ENCODE peak calls at places on chromosomes 4 and X, in ten cellular contexts. Y is astrocyte, B is mammary epithelial cell, F is keratinocyte, D is PC-3, W is H1, M is HCT116, C is neural progenitor cell, O is fibroblast of lung, Q is HepG2. A is an unnamed sample.

GRCh38 chrX:116170444-116170843 is at the start of gene AGTR2:
- DNase-seq in O (no peak), W (no peak), Q (no peak), Y (no peak), C (no peak), F (no peak), B (no peak), D (no peak), M (no peak), A (no peak)

GRCh38 chr4:184286346-184286745 is 68.7 kb upstream of the ENPP6 start:
- DNase-seq in W (no peak), Q (no peak), D (no peak), C (no peak), Y (no peak), F (no peak), O (no peak), M (no peak), B (no peak), A (no peak)

GRCh38 chr4:38993683-38994082 is 38.5 kb downstream of the TMEM156 start:
- DNase-seq in O (no peak), Y (no peak), M (peak), D (no peak), C (no peak), F (no peak), B (no peak), W (no peak), Q (peak), A (no peak)

GRCh38 chr4:23135792-23136645 is 443.3 kb downstream of the GBA3 start:
- DNase-seq in W (no peak), Y (peak), C (peak), Q (peak), F (peak), M (peak), O (peak), D (peak), B (peak), A (peak)

GRCh38 chr4:7285244-7286122 is 93.1 kb downstream of the SORCS2 start:
- DNase-seq in Q (no peak), O (no peak), Y (no peak), F (no peak), B (no peak), W (no peak), D (no peak), C (no peak), M (no peak), A (no peak)

GRCh38 chr4:64158648-64159326 is 250.5 kb downstream of the TECRL start:
- DNase-seq in W (peak), B (peak), O (peak), Y (peak), Q (peak), D (peak), C (peak), F (peak), M (peak), A (peak)

GRCh38 chrX:74421181-74422028 is at the start of gene SLC16A2:
- DNase-seq in D (peak), Q (no peak), C (peak), O (peak), B (peak), W (peak), F (no peak), Y (peak), M (no peak), A (peak)

GRCh38 chr4:152328595-152328994 is 207.3 kb downstream of the FBXW7 start:
- DNase-seq in M (peak), W (no peak), Q (no peak), D (peak), C (no peak), F (peak), O (no peak), B (peak), Y (no peak), A (no peak)

GRCh38 chrX:44415639-44416386 is 72.3 kb upstream of the EFHC2 start:
- DNase-seq in M (no peak), O (no peak), W (no peak), C (no peak), Q (no peak), D (peak), F (no peak), Y (no peak), B (peak), A (no peak)

GRCh38 chr4:110615366-110616161 is 7.3 kb downstream of the PITX2 start:
- DNase-seq in Y (no peak), Q (no peak), B (no peak), D (no peak), C (peak), O (no peak), M (no peak), W (peak), F (no peak), A (no peak)

GRCh38 chrX:71627588-71628404 is 9.5 kb upstream of the CXCR3 start:
- DNase-seq in D (no peak), Q (peak), W (no peak), F (no peak), C (no peak), M (no peak), Y (no peak), O (no peak), B (no peak), A (no peak)

GRCh38 chrX:20144491-20144890 is 2.9 kb upstream of the EIF1AX start:
- DNase-seq in Q (no peak), W (no peak), B (peak), M (no peak), Y (peak), C (no peak), O (peak), F (peak), D (peak), A (no peak)

GRCh38 chr4:113809313-113809712 is 47.8 kb upstream of the CAMK2D start:
- DNase-seq in B (peak), F (no peak), M (no peak), C (no peak), Q (no peak), D (no peak), O (no peak), W (no peak), Y (no peak), A (no peak)

GRCh38 chr4:135418353-135418752 is 1216.8 kb upstream of the PABPC4L start:
- DNase-seq in F (no peak), D (peak), B (no peak), W (no peak), O (peak), Y (peak), Q (peak), M (peak), C (peak), A (no peak)

GRCh38 chrX:130098202-130098552 is 12.1 kb downstream of the ELF4 start:
- DNase-seq in B (no peak), W (no peak), O (no peak), Y (no peak), C (no peak), D (no peak), M (no peak), Q (no peak), F (no peak), A (no peak)

GRCh38 chr4:85681194-85681803 is 206.3 kb downstream of the ARHGAP24 start:
- DNase-seq in Y (peak), F (no peak), C (no peak), O (peak), W (no peak), M (no peak), B (peak), D (no peak), Q (no peak), A (no peak)

GRCh38 chr4:172055498-172055897 is 242.3 kb downstream of the GALNTL6 start:
- DNase-seq in B (no peak), Q (no peak), C (no peak), W (no peak), D (no peak), F (no peak), Y (no peak), O (no peak), M (no peak), A (no peak)

GRCh38 chr4:172055046-172055445 is 241.8 kb downstream of the GALNTL6 start:
- DNase-seq in O (no peak), B (no peak), D (no peak), C (no peak), W (no peak), Q (no peak), Y (no peak), M (no peak), F (no peak), A (no peak)
- TF ChIP-seq EZH2 in O (no peak), B (no peak), D (no peak), C (no peak), W (no peak), Q (no peak), Y (no peak), M (no peak), F (no peak), A (no peak)

DNA sequence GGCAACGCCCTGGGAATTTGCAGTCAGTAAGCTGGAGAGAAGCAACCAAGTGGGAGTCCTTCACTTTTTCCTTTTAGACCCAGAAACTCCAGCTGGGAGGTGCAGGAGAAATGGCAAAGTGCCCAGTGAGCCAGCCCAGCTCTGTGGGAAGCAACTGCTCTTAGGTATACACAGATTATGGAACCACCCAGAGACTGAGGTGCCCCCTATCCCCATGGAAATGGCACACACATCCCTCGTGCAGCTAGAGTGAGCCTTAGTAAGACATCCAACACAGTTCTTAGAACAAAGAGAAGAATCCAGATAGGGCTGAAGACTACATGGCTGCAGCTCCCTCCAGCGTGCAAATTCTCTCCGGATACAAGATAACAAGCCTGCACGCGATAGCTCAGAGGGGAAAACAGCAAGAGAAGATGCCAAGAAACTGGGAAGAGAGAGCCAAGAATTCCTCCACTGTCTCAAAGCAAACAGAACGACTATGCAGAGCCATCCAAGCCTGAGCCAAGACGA is 26.6 kb upstream of the IRAK1 start:
- DNase-seq in Q (no peak), O (peak), F (no peak), M (no peak), C (peak), D (no peak), Y (peak), W (no peak), B (no peak), A (no peak)
- TF ChIP-seq CTCF in Q (no peak), O (peak), F (no peak), M (no peak), C (no peak), D (no peak), Y (peak), W (no peak), B (no peak), A (no peak)

DNA sequence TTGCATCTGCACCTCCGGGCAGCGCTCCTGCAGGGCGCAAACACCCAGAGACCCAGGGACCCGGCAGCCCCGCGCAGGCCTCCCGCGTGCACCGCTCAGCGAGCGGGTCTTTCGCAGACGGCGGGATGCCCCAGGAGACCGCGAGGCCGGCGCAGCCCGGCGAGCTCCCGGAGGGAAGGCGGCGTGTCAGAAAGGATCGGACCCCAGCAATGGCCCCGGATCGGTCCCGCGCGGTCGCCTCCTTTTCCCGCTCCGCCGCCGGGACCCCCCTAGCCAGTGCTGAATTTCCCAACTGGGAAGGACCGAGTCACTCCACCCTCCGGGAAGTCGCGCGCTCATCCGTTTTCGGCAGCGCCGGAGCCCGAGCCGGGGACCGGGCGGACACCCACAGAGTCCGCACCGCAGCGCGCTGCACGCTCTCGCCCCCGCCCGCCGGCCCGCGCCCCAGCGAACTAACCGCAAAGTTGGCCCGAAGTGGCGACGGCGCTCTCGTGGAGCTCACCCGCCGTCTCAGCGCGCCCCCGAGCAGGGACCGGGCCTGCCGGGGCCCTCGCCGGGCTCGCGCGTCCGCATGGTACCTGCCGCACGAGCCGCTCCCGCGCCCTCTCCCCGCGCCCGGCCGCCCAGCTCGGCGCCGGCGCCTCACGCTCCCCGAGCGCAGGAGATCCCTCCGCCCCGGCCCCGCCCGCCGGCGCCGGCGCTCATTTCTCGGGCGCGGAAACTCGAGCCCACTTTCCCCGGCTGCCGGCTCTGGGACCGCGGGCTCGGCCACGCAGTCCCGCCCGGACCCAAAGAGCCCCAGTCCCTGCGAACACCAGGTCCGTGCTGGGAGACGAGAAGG is at the start of gene FAT1:
- DNase-seq in O (peak), C (peak), W (peak), F (no peak), D (peak), Q (peak), M (no peak), Y (peak), B (peak), A (no peak)
- TF ChIP-seq EZH2 in O (no peak), C (no peak), W (no peak), F (no peak), D (no peak), Q (no peak), M (no peak), Y (no peak), B (no peak), A (no peak)

DNA sequence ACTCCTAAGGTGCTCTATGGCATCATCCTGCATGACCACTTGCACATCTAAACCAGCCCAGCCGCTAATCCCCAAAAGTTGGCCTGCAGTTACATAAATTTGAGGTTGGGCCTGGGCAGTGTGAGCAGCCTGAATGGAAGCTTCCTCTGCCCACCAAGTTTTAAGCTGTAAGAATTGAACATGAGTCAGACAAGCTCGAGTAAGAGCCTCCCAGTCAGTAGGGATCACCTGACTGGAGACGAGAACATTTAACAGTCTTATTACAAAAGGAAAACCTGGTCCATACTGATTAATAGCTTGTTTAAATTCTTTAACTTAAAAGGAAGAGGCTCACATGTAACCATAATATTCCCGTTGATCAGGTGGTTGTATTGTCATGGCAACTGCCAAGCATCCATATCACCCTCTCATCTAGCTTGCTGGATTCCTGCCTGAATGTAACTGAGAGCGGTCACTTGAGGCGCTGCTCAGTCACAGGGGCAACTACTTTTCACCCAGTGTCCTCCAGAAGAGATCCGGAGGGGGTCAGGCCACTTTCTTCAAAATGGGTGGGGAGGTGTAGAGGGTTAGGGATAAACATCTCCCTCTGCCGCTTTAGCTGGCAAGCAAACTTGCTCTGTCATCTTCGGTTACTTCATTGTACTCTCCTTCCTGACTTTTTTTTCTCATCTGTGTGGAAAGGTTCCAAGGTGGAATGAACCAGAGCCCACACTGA is 56.6 kb upstream of the WDR1 start:
- DNase-seq in W (no peak), B (peak), Q (no peak), Y (no peak), D (no peak), C (no peak), O (peak), M (no peak), F (no peak), A (no peak)
- TF ChIP-seq CTCF in W (peak), B (peak), Q (no peak), Y (no peak), D (no peak), C (no peak), O (no peak), M (peak), F (peak), A (no peak)

DNA sequence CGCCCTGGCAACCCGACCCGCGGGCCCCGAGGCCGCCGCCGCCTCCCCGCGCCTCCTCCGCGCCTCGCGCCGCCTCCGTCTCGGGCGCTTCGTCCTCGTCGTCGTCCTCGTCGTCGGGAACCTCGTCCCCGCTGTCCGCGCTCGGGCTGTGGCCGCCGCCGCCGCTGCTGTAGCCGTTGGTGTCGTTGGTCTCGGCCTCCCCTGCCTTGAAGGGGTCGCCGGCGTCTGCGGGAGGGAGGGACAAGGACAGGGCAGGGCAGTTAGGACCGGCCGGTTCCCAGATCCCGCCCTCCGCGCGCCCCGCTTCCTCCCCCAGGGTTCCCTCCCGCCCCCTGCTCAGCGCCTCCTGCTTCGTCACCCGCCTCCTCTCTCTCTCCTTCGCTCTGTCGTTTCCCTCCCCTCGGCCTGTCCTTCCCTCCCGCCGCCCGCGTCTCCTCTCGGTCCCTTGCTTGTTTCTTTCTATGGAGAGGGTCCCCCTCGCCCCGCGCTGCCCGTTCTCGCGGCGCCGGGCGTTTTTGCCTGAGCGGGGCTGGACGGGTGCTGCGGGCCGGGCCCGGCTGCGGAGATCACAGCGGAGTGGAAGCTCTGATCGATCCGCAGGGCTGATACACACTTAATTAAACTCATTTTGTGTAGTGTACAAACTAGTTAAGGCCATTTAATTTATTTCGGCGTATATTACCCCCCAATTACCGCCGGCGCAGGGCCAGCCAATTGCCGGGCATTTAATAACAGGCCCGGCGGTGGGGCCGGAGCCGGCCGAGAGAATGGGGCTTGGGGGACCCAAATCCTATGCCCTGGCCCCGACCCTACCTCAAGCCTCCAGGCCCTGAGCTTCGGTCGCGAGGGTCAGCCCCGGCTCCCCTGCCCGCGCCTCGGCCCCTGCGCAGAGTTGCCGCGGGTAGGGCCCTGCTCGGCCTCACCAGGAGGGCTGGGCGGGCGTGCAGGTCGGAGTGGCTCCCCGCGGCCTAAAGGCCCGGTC is 2.4 kb downstream of the NKX1-1 start:
- DNase-seq in D (no peak), F (no peak), C (no peak), O (no peak), B (no peak), M (no peak), Q (no peak), W (no peak), Y (no peak), A (no peak)
- TF ChIP-seq EZH2 in D (no peak), F (peak), C (peak), O (peak), B (peak), M (no peak), Q (no peak), W (no peak), Y (peak), A (no peak)

A was measured in DND-41.